ENCODE peak calls at places on chromosomes 1 and 21, in four cellular contexts. K is cardiac muscle cell, I is psoas muscle, T is HFF-Myc. O is an unnamed sample.

GRCh38 chr1:198483645-198484044 is 56.8 kb downstream of the ATP6V1G3 start:
- DNase-seq in T (no peak), I (no peak), K (no peak), O (no peak)

GRCh38 chr1:204077979-204078696 is 5.2 kb downstream of the SOX13 start:
- DNase-seq in I (no peak), T (no peak), K (peak), O (no peak)

GRCh38 chr1:58785424-58786058 is 1.7 kb upstream of the JUN start:
- DNase-seq in K (peak), I (peak), T (no peak), O (no peak)

GRCh38 chr1:48093696-48094518 is 96.7 kb upstream of the TRABD2B start:
- DNase-seq in K (peak), I (peak), T (peak), O (peak)

GRCh38 chr1:12480748-12481362 is 137.2 kb downstream of the DHRS3 start:
- DNase-seq in T (peak), I (no peak), K (no peak), O (no peak)

GRCh38 chr1:209618756-209619420 is 33.3 kb downstream of the LAMB3 start:
- DNase-seq in T (no peak), K (no peak), I (no peak), O (peak)

GRCh38 chr21:42771503-42771805 is 107.9 kb downstream of the WDR4 start:
- DNase-seq in T (no peak), I (no peak), K (no peak), O (no peak)

GRCh38 chr1:150256549-150257341 is 829 bp upstream of the CA14 start:
- DNase-seq in T (no peak), I (no peak), K (peak), O (no peak)

GRCh38 chr1:116122955-116123757 is 12.0 kb downstream of the MAB21L3 start:
- DNase-seq in T (peak), K (no peak), I (no peak), O (peak)

GRCh38 chr1:87450136-87450535 is 121.5 kb downstream of the LMO4 start:
- DNase-seq in K (no peak), I (no peak), T (no peak), O (no peak)

GRCh38 chr1:38559180-38559874 is 300.2 kb downstream of the RRAGC start:
- DNase-seq in I (no peak), K (no peak), T (no peak), O (no peak)

GRCh38 chr1:55632906-55633305 is 417.7 kb upstream of the USP24 start:
- DNase-seq in K (peak), T (no peak), I (no peak), O (no peak)

GRCh38 chr1:30877205-30877912 is 31.2 kb downstream of the SDC3 start:
- DNase-seq in T (no peak), I (peak), K (no peak), O (peak)

GRCh38 chr1:223650465-223650864 is 15.0 kb downstream of the CAPN8 start:
- DNase-seq in T (no peak), K (no peak), I (no peak), O (no peak)

GRCh38 chr1:56868761-56869160 is 14.2 kb downstream of the C8A start:
- DNase-seq in I (no peak), K (no peak), T (no peak), O (no peak)

GRCh38 chr1:203563291-203563690 is 63.3 kb upstream of the ATP2B4 start:
- DNase-seq in T (no peak), I (no peak), K (no peak), O (no peak)

GRCh38 chr1:63640633-63641567 is 47.7 kb downstream of the PGM1 start:
- DNase-seq in T (no peak), K (no peak), I (no peak), O (no peak)

GRCh38 chr21:35328856-35329455 is 279.9 kb upstream of the RUNX1 start:
- DNase-seq in K (no peak), I (no peak), T (no peak), O (no peak)

GRCh38 chr21:16330340-16331319 is 600.8 kb downstream of the USP25 start:
- DNase-seq in K (peak), T (peak), I (no peak), O (peak)

GRCh38 chr1:203870256-203870655 is 8.9 kb downstream of the SNRPE start:
- DNase-seq in T (no peak), I (no peak), K (no peak), O (peak)

GRCh38 chr1:29485096-29485925 is 249.0 kb downstream of the PTPRU start:
- DNase-seq in K (no peak), T (no peak), I (no peak), O (no peak)

GRCh38 chr1:35753626-35754260 is 16.0 kb downstream of the CLSPN start:
- DNase-seq in K (no peak), I (no peak), T (no peak), O (no peak)

GRCh38 chr1:234262754-234263105 is 110.5 kb upstream of the COA6 start:
- DNase-seq in T (no peak), K (no peak), I (no peak), O (no peak)

GRCh38 chr1:234531181-234532132 is 52.5 kb upstream of the TARBP1 start:
- DNase-seq in K (no peak), I (peak), T (no peak), O (peak)

GRCh38 chr1:116389013-116389412 is 16.0 kb downstream of the ATP1A1 start:
- DNase-seq in I (no peak), T (no peak), K (no peak), O (no peak)

GRCh38 chr1:10625554-10625953 is 150.8 kb downstream of the PEX14 start:
- DNase-seq in T (peak), K (no peak), I (no peak), O (no peak)

GRCh38 chr1:227330279-227330678 is 12.0 kb upstream of the CDC42BPA start:
- DNase-seq in T (no peak), I (no peak), K (no peak), O (no peak)

GRCh38 chr1:151006331-151007052 is at the start of gene MINDY1:
- DNase-seq in T (peak), I (peak), K (peak), O (peak)

GRCh38 chr1:232598133-232598532 is 31.8 kb downstream of the SIPA1L2 start:
- DNase-seq in I (no peak), K (no peak), T (no peak), O (no peak)

GRCh38 chr21:31618696-31619430 is 40.6 kb upstream of the SOD1 start:
- DNase-seq in T (no peak), I (no peak), K (no peak), O (no peak)

GRCh38 chr1:20964540-20965484 is 177.7 kb upstream of the HP1BP3 start:
- DNase-seq in K (no peak), I (no peak), T (no peak), O (no peak)

GRCh38 chr1:117967900-117968299 is 38.4 kb downstream of the WDR3 start:
- DNase-seq in T (peak), I (no peak), K (peak), O (peak)

GRCh38 chr1:110242062-110242461 is 31.9 kb downstream of the KCNC4 start:
- DNase-seq in T (no peak), K (no peak), I (no peak), O (no peak)

GRCh38 chr1:84008631-84009030 is 9.7 kb upstream of the TTLL7 start:
- DNase-seq in T (no peak), K (no peak), I (no peak), O (no peak)

GRCh38 chr1:66788231-66788939 is 12.7 kb downstream of the INSL5 start:
- DNase-seq in T (no peak), I (no peak), K (no peak), O (no peak)

GRCh38 chr1:54887665-54888071 is 673 bp upstream of the DHCR24 start:
- DNase-seq in I (peak), T (no peak), K (no peak), O (no peak)

GRCh38 chr21:15063081-15063820 is 1.5 kb downstream of the NRIP1 start:
- DNase-seq in K (peak), I (peak), T (no peak), O (no peak)

GRCh38 chr1:25473653-25474225 is 43.0 kb downstream of the MACO1 start:
- DNase-seq in T (no peak), I (no peak), K (no peak), O (no peak)

GRCh38 chr1:22038036-22038435 is 14.5 kb upstream of the CDC42 start:
- DNase-seq in T (no peak), K (no peak), I (peak), O (no peak)

GRCh38 chr1:15956150-15956549 is 19.8 kb downstream of the ZBTB17 start:
- DNase-seq in T (no peak), K (peak), I (no peak), O (no peak)
- H3K4me3 ChIP-seq in T (no peak), K (no peak), I (no peak), O (no peak)

GRCh38 chr21:19076031-19076430 is 672.4 kb upstream of the TMPRSS15 start:
- DNase-seq in T (no peak), I (no peak), K (no peak), O (no peak)
- H3K4me3 ChIP-seq in T (no peak), I (no peak), K (no peak), O (no peak)

GRCh38 chr21:36791150-36791549 is 92.2 kb downstream of the SIM2 start:
- DNase-seq in T (no peak), I (no peak), K (no peak), O (no peak)
- H3K4me3 ChIP-seq in T (no peak), I (no peak), K (no peak), O (no peak)

GRCh38 chr1:161037661-161038522 is 872 bp downstream of the TSTD1 start:
- DNase-seq in K (no peak), T (no peak), I (no peak), O (no peak)
- H3K4me3 ChIP-seq in K (peak), T (no peak), I (peak), O (peak)

GRCh38 chr1:211828584-211829342 is 1.8 kb downstream of the LPGAT1 start:
- DNase-seq in I (no peak), T (no peak), K (no peak), O (no peak)
- H3K4me3 ChIP-seq in I (peak), T (peak), K (peak), O (peak)

DNA sequence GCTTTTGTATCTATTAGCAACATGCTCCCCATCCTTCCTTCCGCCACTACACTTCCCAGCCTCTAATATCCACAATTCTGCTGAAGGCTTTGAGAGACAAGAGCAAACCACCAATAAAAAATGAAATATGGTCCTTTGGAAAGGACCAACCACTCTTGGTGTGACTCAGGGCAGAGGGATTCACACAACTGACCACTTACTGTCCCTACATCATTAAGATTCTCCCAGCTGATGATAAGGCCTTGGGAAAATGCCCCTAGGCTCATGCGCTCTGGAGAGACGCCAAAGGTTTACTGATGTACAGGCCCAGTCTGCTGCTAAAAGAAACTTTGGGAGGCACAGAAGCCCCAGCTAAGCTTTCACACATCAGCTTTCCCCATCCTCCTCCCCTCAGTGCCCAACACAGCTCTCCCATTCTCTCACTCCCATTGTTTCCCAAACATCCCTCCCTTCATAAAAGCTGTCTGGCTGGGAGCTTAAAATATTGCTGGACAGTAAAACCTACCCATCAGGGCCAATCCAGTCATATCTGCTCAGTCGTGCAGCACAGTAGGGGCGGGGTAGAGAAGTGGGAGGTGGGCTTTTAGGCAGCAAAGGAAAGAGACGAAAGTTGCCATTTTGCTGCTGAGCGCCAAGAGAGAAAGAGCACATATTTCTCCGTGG is at the start of gene GJA8:
- DNase-seq in K (no peak), I (no peak), T (no peak), O (no peak)
- H3K4me3 ChIP-seq in K (no peak), I (no peak), T (no peak), O (no peak)

GRCh38 chr1:200299571-200299970 is 110.3 kb downstream of the ZNF281 start:
- DNase-seq in K (no peak), T (no peak), I (no peak), O (no peak)

GRCh38 chr1:200304146-200304545 is 105.7 kb downstream of the ZNF281 start:
- DNase-seq in I (no peak), T (no peak), K (no peak), O (no peak)

GRCh38 chr1:200301152-200301551 is 108.7 kb downstream of the ZNF281 start:
- DNase-seq in K (no peak), T (no peak), I (no peak), O (no peak)

GRCh38 chr1:200302893-200303250 is 107.0 kb downstream of the ZNF281 start:
- DNase-seq in I (no peak), T (no peak), K (peak), O (no peak)

GRCh38 chr1:200302192-200302892 is 107.5 kb downstream of the ZNF281 start:
- DNase-seq in I (no peak), T (no peak), K (peak), O (no peak)
- H3K4me3 ChIP-seq in I (peak), T (peak), K (peak), O (peak)

DNA sequence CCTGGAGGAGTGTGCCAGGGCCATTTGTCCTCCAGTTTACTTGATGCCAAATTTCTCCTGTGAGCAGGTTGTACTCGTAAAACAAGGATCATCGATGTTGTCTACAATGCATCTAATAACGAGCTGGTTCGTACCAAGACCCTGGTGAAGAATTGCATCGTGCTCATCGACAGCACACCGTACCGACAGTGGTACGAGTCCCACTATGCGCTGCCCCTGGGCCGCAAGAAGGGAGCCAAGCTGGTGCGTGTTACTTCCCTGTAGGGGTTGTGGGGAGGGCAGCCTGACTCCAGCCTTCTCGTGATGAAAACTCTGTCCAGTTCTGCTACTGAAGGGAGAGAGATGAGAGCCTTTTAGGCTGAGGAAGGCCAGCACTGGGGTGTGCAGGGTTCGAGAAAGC is 2.2 kb downstream of the RPS8 start:
- DNase-seq in K (no peak), I (no peak), T (no peak), O (no peak)
- H3K4me3 ChIP-seq in K (no peak), I (peak), T (peak), O (peak)